ENCODE peak calls at places on chromosome 7, in five cellular contexts. Y is transverse colon, P is A549, K is kidney tubule cell, F is endodermal cell. W is an unnamed sample.

GRCh38 chr7:139034336-139034735 is 1.5 kb downstream of the ZC3HAV1L start:
- DNase-seq in P (peak), F (no peak), K (peak), Y (no peak), W (no peak)

GRCh38 chr7:128836729-128837348 is 6.6 kb downstream of the FLNC start:
- DNase-seq in Y (no peak), K (no peak), P (no peak), F (no peak), W (no peak)

GRCh38 chr7:28957064-28957821 is 887 bp downstream of the TRIL start:
- DNase-seq in F (peak), K (no peak), Y (peak), P (no peak), W (peak)

GRCh38 chr7:76330245-76330644 is 27.8 kb downstream of the HSPB1 start:
- DNase-seq in Y (no peak), F (no peak), K (no peak), P (no peak), W (no peak)

GRCh38 chr7:28258240-28258639 is 77.6 kb upstream of the JAZF1 start:
- DNase-seq in K (no peak), Y (no peak), F (no peak), P (no peak), W (no peak)

GRCh38 chr7:1285556-1286301 is 53.1 kb downstream of the UNCX start:
- DNase-seq in Y (no peak), P (no peak), F (no peak), K (no peak), W (no peak)

GRCh38 chr7:39733881-39734571 is 110.7 kb downstream of the RALA start:
- DNase-seq in Y (no peak), K (peak), F (peak), P (no peak), W (no peak)

GRCh38 chr7:85424298-85424697 is 237.4 kb upstream of the SEMA3D start:
- DNase-seq in F (peak), K (no peak), Y (no peak), P (no peak), W (no peak)

GRCh38 chr7:39127058-39127457 is 149.3 kb downstream of the POU6F2 start:
- DNase-seq in F (no peak), P (no peak), K (no peak), Y (no peak), W (no peak)

GRCh38 chr7:98276241-98276761 is 5.2 kb upstream of the BRI3 start:
- DNase-seq in F (no peak), P (no peak), K (no peak), Y (no peak), W (no peak)

GRCh38 chr7:1964913-1965578 is 267.7 kb downstream of the MAD1L1 start:
- DNase-seq in P (no peak), Y (no peak), K (no peak), F (no peak), W (no peak)

GRCh38 chr7:157542669-157543021 is 205.8 kb downstream of the DNAJB6 start:
- DNase-seq in K (no peak), Y (no peak), F (no peak), P (no peak), W (no peak)

GRCh38 chr7:156650042-156650441 is 9.5 kb downstream of the RNF32 start:
- DNase-seq in Y (peak), F (peak), K (peak), P (no peak), W (peak)

W was measured in H9.